ENCODE peak calls at places on chromosomes 16 and 17, in four cellular contexts. C, U, A and X are unnamed samples.
A peak's percentile ranks its signal among the peaks of the same experiment; 100 is the strongest.

GRCh38 chr17:71440513-71440912 is 680.3 kb upstream of the SOX9 start:
- DNase-seq in C (no peak), U (no peak), A (no peak), X (no peak)

GRCh38 chr16:30867747-30868146 is 26.1 kb downstream of the BCL7C start:
- DNase-seq in C (no peak), U (no peak), A (no peak), X (no peak)

GRCh38 chr17:64504769-64505319 is 1.2 kb downstream of the DDX5 start:
- DNase-seq in C (no peak), U (no peak), A (no peak), X (no peak)

GRCh38 chr16:67968440-67969285 is at the start of gene SLC12A4:
- DNase-seq in C (peak; percentile 89), U (peak; percentile 80), A (peak; percentile 94), X (peak; percentile 73)

GRCh38 chr16:67199808-67200198 is 872 bp downstream of the ELMO3 start:
- DNase-seq in C (no peak), U (peak; percentile 61), A (no peak), X (no peak)

GRCh38 chr17:77155125-77155524 is 14.4 kb downstream of the SEC14L1 start:
- DNase-seq in C (no peak), U (no peak), A (no peak), X (no peak)

GRCh38 chr17:77618173-77618572 is 340.3 kb upstream of the TNRC6C start:
- DNase-seq in C (no peak), U (no peak), A (peak; percentile 29), X (no peak)

GRCh38 chr16:82282662-82283061 is 112.6 kb upstream of the MPHOSPH6 start:
- DNase-seq in C (no peak), U (no peak), A (no peak), X (no peak)

GRCh38 chr17:67467500-67468481 is 90.7 kb downstream of the PITPNC1 start:
- DNase-seq in C (no peak), U (no peak), A (no peak), X (no peak)

GRCh38 chr17:78759203-78759968 is 22.7 kb downstream of the CYTH1 start:
- DNase-seq in C (peak; percentile 83), U (no peak), A (no peak), X (no peak)

GRCh38 chr17:80513892-80514291 is 30.7 kb upstream of the RPTOR start:
- DNase-seq in C (no peak), U (no peak), A (no peak), X (no peak)

GRCh38 chr17:74751210-74751529 is 2.7 kb downstream of the NHERF1 start:
- DNase-seq in C (no peak), U (no peak), A (no peak), X (no peak)

GRCh38 chr16:69087161-69087581 is 18.3 kb upstream of the HAS3 start:
- DNase-seq in C (no peak), U (no peak), A (no peak), X (no peak)

GRCh38 chr16:27816561-27816960 is 247.0 kb downstream of the GSG1L start:
- DNase-seq in C (no peak), U (no peak), A (no peak), X (no peak)

GRCh38 chr17:574061-574460 is 140.6 kb downstream of the VPS53 start:
- DNase-seq in C (no peak), U (no peak), A (no peak), X (no peak)

GRCh38 chr16:69476920-69477418 is 52.5 kb downstream of the CYB5B start:
- DNase-seq in C (no peak), U (no peak), A (no peak), X (no peak)

GRCh38 chr17:74737299-74738050 is 419 bp downstream of the RAB37 start:
- DNase-seq in C (peak; percentile 49), U (peak; percentile 87), A (no peak), X (no peak)

GRCh38 chr16:24526701-24527470 is 12.5 kb upstream of the RBBP6 start:
- DNase-seq in C (no peak), U (no peak), A (no peak), X (no peak)

GRCh38 chr17:30267625-30268024 is 24.1 kb downstream of the BLMH start:
- DNase-seq in C (no peak), U (no peak), A (no peak), X (no peak)

GRCh38 chr17:49944451-49944850 is 24.5 kb upstream of the DLX4 start:
- DNase-seq in C (no peak), U (peak; percentile 59), A (no peak), X (no peak)

GRCh38 chr16:82038941-82039340 is 3.9 kb downstream of the HSD17B2 start:
- DNase-seq in C (no peak), U (no peak), A (no peak), X (no peak)

GRCh38 chr16:16090238-16090637 is 133.1 kb downstream of the ABCC6 start:
- DNase-seq in C (no peak), U (no peak), A (no peak), X (no peak)

GRCh38 chr17:82374626-82375331 is 3.2 kb downstream of the UTS2R start:
- DNase-seq in C (no peak), U (no peak), A (no peak), X (no peak)

GRCh38 chr17:2171725-2172446 is 117.0 kb downstream of the HIC1 start:
- DNase-seq in C (no peak), U (no peak), A (peak; percentile 89), X (no peak)

GRCh38 chr16:68984467-68984866 is 121.0 kb upstream of the HAS3 start:
- DNase-seq in C (no peak), U (no peak), A (no peak), X (no peak)

GRCh38 chr16:74608944-74609343 is 2.0 kb upstream of the GLG1 start:
- DNase-seq in C (peak; percentile 52), U (no peak), A (peak; percentile 49), X (no peak)

GRCh38 chr16:386641-387156 is 4.9 kb upstream of the PGAP6 start:
- DNase-seq in C (no peak), U (no peak), A (no peak), X (no peak)
- TF ChIP-seq CTCF in C (no peak), U (peak; percentile 17), A (no peak), X (no peak)

GRCh38 chr16:72677662-72678447 is 370.1 kb downstream of the ZFHX3 start:
- DNase-seq in C (no peak), U (no peak), A (no peak), X (no peak)

GRCh38 chr16:72673118-72673517 is 374.8 kb downstream of the ZFHX3 start:
- DNase-seq in C (no peak), U (no peak), A (no peak), X (no peak)
- TF ChIP-seq CTCF in C (no peak), U (no peak), A (no peak), X (no peak)

DNA sequence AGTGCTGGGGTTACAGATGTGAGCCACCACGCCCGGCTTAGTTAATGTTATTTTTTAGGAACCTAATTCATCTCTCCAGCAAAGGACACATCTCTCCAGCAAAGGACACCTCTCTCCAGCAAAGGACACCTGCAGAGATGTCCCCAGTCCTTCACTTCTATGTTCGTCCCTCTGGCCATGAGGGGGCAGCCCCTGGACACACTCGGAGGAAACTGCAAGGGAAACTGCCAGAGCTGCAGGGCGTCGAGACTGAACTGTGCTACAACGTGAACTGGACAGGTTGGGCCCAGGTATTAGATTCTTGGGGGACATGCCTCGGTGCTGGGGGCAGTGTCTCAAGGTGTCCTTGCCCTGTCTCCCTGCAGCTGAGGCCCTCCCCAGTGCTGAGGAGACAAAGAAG is 4.7 kb downstream of the PFAS start:
- DNase-seq in C (no peak), U (peak; percentile 18), A (no peak), X (no peak)
- TF ChIP-seq CTCF in C (no peak), U (peak; percentile 29), A (no peak), X (peak; percentile 28)

GRCh38 chr17:36750316-36750885 is 149.0 kb downstream of the MRM1 start:
- DNase-seq in C (no peak), U (no peak), A (no peak), X (no peak)

GRCh38 chr17:36760425-36760824 is 159.0 kb downstream of the MRM1 start:
- DNase-seq in C (no peak), U (no peak), A (no peak), X (no peak)

GRCh38 chr17:36752096-36752888 is 150.9 kb downstream of the MRM1 start:
- DNase-seq in C (no peak), U (no peak), A (no peak), X (no peak)

GRCh38 chr17:36756695-36757094 is 155.3 kb downstream of the MRM1 start:
- DNase-seq in C (no peak), U (no peak), A (no peak), X (no peak)

GRCh38 chr17:36755586-36755985 is 154.2 kb downstream of the MRM1 start:
- DNase-seq in C (peak; percentile 17), U (peak; percentile 70), A (no peak), X (no peak)
- TF ChIP-seq CTCF in C (peak; percentile 53), U (peak; percentile 62), A (no peak), X (peak; percentile 47)

DNA sequence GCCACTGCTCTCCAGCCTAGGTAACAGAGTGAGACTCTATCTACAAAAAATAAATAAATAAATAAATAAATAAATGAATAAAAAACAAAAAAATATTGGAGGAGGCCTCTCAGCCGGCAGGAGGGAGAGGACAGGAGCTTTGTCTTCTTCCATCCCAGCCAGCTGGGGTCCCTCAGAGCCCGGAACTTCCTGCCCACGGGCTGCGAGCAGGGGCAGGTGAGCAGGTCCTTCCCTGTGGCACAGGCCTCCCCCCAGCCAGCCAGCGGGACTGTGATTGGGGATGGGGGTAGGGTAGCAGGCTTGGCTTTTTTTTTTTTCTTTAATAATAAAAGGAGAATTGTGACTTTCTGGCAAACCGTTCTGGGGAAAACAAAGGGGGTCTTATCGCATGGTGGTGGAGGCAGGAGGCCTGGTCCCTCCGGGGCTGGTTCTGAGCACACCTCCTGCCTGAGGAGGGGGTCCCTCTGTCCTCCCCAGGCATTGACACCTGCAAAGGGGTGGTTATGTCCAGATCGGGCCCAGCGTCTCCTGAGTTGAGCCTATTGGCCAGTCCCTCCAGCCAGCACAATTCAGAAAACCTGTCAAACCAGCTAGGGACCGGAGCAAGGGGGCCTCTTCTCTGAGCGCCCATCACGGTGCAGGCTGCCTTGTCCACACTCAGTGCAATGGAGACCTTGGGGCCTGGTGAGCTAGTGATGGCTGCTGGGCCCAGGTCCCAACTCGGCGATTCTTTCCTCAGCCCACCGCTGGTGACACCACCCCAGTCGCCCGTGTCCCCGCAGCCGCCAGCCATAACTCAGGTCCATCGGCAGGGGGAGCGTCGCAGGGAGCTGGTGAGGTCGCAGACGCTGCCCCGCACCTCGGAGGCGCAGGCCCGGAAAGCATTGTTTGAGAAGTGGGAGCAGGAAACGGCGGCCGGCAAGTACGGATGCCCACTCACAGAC is 10.3 kb downstream of the SMTNL2 start:
- DNase-seq in C (peak; percentile 13), U (peak; percentile 85), A (peak; percentile 61), X (peak; percentile 46)
- TF ChIP-seq CTCF in C (peak; percentile 34), U (peak; percentile 60), A (no peak), X (peak; percentile 62)

GRCh38 chr16:78812582-78812981 is 713.1 kb downstream of the WWOX start:
- DNase-seq in C (no peak), U (no peak), A (no peak), X (no peak)

GRCh38 chr16:78811247-78811646 is 711.8 kb downstream of the WWOX start:
- DNase-seq in C (no peak), U (no peak), A (no peak), X (no peak)

GRCh38 chr16:78815713-78816112 is 716.3 kb downstream of the WWOX start:
- DNase-seq in C (no peak), U (no peak), A (no peak), X (no peak)

GRCh38 chr16:78816499-78817441 is 717.3 kb downstream of the WWOX start:
- DNase-seq in C (no peak), U (no peak), A (no peak), X (no peak)

GRCh38 chr16:78813917-78814316 is 714.5 kb downstream of the WWOX start:
- DNase-seq in C (no peak), U (no peak), A (no peak), X (no peak)
- TF ChIP-seq CTCF in C (no peak), U (no peak), A (no peak), X (no peak)